ENCODE peak calls at places on chromosomes 7 and 10, in five cellular contexts. S is Peyer's patch, L is H9, J is ovary, X is choroid plexus epithelial cell. H is an unnamed sample.
A peak's percentile ranks its signal among the peaks of the same experiment; 100 is the strongest.

GRCh38 chr10:78739411-78740053 is 329.2 kb upstream of the ZMIZ1 start:
- DNase-seq in L (no peak), X (no peak), S (no peak), J (no peak), H (no peak)

GRCh38 chr7:73671857-73672445 is 4.3 kb downstream of the VPS37D start:
- DNase-seq in L (no peak), J (no peak), X (no peak), S (no peak), H (no peak)

GRCh38 chr7:116242177-116242576 is 31.8 kb downstream of the TES start:
- DNase-seq in S (no peak), L (no peak), J (no peak), X (no peak), H (no peak)

GRCh38 chr7:31648288-31648687 is 38.7 kb upstream of the PPP1R17 start:
- DNase-seq in J (no peak), X (peak; percentile 1), L (no peak), S (no peak), H (no peak)

GRCh38 chr7:129561677-129562424 is 49.7 kb upstream of the NRF1 start:
- DNase-seq in X (no peak), J (no peak), S (no peak), L (peak; percentile 50), H (no peak)

GRCh38 chr10:123428302-123428701 is 237.9 kb upstream of the GPR26 start:
- DNase-seq in L (no peak), X (no peak), S (no peak), J (no peak), H (no peak)

GRCh38 chr7:132030161-132030568 is 473.7 kb upstream of the PODXL start:
- DNase-seq in L (no peak), J (peak; percentile 83), X (no peak), S (peak; percentile 55), H (no peak)

GRCh38 chr10:76086571-76087260 is 655.3 kb downstream of the LRMDA start:
- DNase-seq in S (peak; percentile 75), X (peak; percentile 85), L (peak; percentile 68), J (peak; percentile 84), H (no peak)

GRCh38 chr10:45418859-45419672 is 45.0 kb downstream of the ALOX5 start:
- DNase-seq in J (peak; percentile 60), X (peak; percentile 33), L (peak; percentile 82), S (peak; percentile 70), H (peak; percentile 62)

GRCh38 chr7:79132844-79133451 is 320.5 kb downstream of the MAGI2 start:
- DNase-seq in S (no peak), L (no peak), J (no peak), X (peak; percentile 4), H (no peak)

GRCh38 chr10:98815039-98815660 is 368.4 kb upstream of the HPS1 start:
- DNase-seq in X (no peak), J (no peak), L (peak; percentile 31), S (no peak), H (no peak)

GRCh38 chr7:71787513-71787912 is 624.6 kb downstream of the CALN1 start:
- DNase-seq in L (no peak), S (no peak), J (no peak), X (peak; percentile 8), H (no peak)

GRCh38 chr10:78502208-78502943 is 468.7 kb downstream of the RPS24 start:
- DNase-seq in X (peak; percentile 43), J (no peak), L (no peak), S (no peak), H (no peak)

GRCh38 chr7:130365511-130366441 is 14.5 kb upstream of the CPA1 start:
- DNase-seq in S (no peak), J (peak; percentile 92), L (no peak), X (peak; percentile 51), H (no peak)

GRCh38 chr7:137342340-137342739 is 1.2 kb downstream of the PTN start:
- DNase-seq in X (peak; percentile 17), S (no peak), L (no peak), J (no peak), H (no peak)

GRCh38 chr10:16612148-16612742 is 90.6 kb upstream of the C1QL3 start:
- DNase-seq in S (no peak), L (peak; percentile 48), X (peak; percentile 63), J (no peak), H (no peak)

GRCh38 chr10:71767420-71768035 is 5.8 kb downstream of the VSIR start:
- DNase-seq in J (peak; percentile 88), X (peak; percentile 80), S (peak; percentile 85), L (no peak), H (no peak)

GRCh38 chr7:116185956-116186355 is 24.4 kb upstream of the TES start:
- DNase-seq in L (no peak), J (no peak), X (no peak), S (no peak), H (no peak)

GRCh38 chr10:11113156-11113555 is 95.5 kb downstream of the CELF2 start:
- DNase-seq in X (no peak), J (no peak), S (no peak), L (no peak), H (no peak)
- TF ChIP-seq CTCF in X (no peak), J (no peak), S (peak; percentile 52), L (peak; percentile 50), H (no peak)

GRCh38 chr7:82443044-82443800 is at the start of gene CACNA2D1:
- DNase-seq in L (peak; percentile 54), S (peak; percentile 51), J (peak; percentile 72), X (no peak), H (no peak)

GRCh38 chr7:82442492-82443043 is 1.0 kb downstream of the CACNA2D1 start:
- DNase-seq in S (no peak), L (no peak), X (peak; percentile 39), J (no peak), H (no peak)

GRCh38 chr7:82443801-82444219 is 233 bp upstream of the CACNA2D1 start:
- DNase-seq in S (peak; percentile 64), X (peak; percentile 94), J (peak; percentile 87), L (peak; percentile 84), H (no peak)

GRCh38 chr7:82445226-82445625 is 1.6 kb upstream of the CACNA2D1 start:
- DNase-seq in J (no peak), S (no peak), L (no peak), X (no peak), H (no peak)

GRCh38 chr7:82444220-82445049 is 858 bp upstream of the CACNA2D1 start:
- DNase-seq in J (no peak), S (peak; percentile 57), L (peak; percentile 59), X (no peak), H (no peak)
- TF ChIP-seq CTCF in J (no peak), S (no peak), L (peak; percentile 17), X (peak; percentile 4), H (no peak)

DNA sequence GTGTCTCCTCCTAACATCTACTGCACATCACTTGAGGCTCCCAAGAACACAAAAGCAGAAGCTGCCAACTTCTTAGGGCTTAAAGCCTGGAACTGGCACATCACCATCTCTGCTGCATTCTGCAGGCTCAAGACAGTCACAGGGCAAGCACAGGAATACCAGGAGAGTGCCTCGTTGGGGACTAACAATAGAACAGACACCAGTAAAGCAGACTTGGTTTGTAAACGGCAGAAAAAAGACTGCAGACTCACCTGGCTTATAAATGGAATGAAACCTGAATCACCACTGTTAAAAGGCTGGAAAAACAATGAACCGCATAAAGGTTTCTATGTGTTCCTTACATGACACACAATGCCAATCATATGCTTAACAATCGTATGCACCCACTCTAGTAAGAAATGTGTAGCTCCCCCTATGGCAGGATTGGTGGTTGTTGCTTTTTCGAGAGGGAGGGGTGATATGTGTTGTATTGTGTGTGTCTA is 12.8 kb downstream of the RHEB start:
- DNase-seq in S (no peak), X (no peak), L (no peak), J (no peak), H (no peak)
- TF ChIP-seq CTCF in S (no peak), X (peak; percentile 17), L (peak; percentile 54), J (no peak), H (no peak)

GRCh38 chr7:46930336-46930735 is 651.6 kb downstream of the TNS3 start:
- DNase-seq in L (no peak), S (no peak), J (no peak), X (peak; percentile 97), H (no peak)

GRCh38 chr7:46932266-46932655 is 649.6 kb downstream of the TNS3 start:
- DNase-seq in L (no peak), X (peak; percentile 15), J (no peak), S (no peak), H (no peak)

GRCh38 chr7:46933596-46933995 is 648.3 kb downstream of the TNS3 start:
- DNase-seq in S (no peak), L (no peak), J (no peak), X (peak; percentile 81), H (no peak)

GRCh38 chr7:46934198-46934825 is 647.6 kb downstream of the TNS3 start:
- DNase-seq in J (no peak), X (peak; percentile 68), L (no peak), S (no peak), H (no peak)

DNA sequence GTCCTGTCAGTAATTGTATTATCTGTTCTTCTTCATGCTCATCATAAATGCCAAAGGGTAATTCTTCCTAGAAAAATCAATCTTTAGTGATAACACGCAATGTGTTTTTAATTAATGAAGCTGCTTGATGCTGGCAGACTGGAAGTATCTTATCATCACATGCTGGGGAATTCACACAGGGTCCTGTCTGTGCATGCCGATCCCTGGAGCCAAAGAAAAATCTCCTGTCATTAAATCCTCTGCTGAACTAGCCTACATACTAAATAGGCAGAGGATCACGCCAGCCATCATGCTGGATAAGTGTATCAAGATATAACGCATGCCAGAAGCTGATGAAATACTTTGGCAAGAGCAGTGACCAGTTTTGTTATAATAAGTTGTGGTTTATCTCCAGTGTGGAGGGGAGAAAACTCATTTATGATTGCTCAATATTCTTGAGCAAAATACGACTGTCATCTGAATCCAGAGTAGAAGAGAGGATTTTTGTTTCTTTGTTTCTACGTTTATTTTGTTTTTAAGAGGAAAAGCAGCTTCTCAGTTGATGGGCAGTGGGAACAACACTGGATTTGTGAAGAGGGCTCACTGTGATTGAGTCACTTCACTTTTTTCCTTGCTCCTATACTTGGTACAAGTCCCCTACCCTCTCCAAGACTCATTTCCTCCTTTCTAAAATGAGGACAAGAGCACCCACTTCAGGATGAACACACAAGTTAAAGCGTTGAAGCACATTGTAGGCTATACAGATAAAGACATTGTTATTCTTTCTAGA is 649.1 kb downstream of the TNS3 start:
- DNase-seq in J (no peak), S (no peak), X (peak; percentile 97), L (no peak), H (no peak)
- TF ChIP-seq CTCF in J (no peak), S (no peak), X (peak; percentile 49), L (no peak), H (no peak)

GRCh38 chr7:100101016-100101862 is at the start of the genes AP4M1 and MCM7:
- DNase-seq in X (peak; percentile 99), J (peak; percentile 98), L (peak; percentile 99), S (peak; percentile 99), H (peak; percentile 92)

GRCh38 chr7:100102950-100103840 is 1.8 kb downstream of the AP4M1 start:
- DNase-seq in S (no peak), X (peak; percentile 95), L (no peak), J (no peak), H (no peak)

GRCh38 chr7:100099452-100099851 is 1.7 kb downstream of the MCM7 start:
- DNase-seq in X (no peak), L (no peak), J (no peak), S (no peak), H (no peak)

GRCh38 chr7:100098913-100099312 is 2.3 kb downstream of the MCM7 start:
- DNase-seq in X (no peak), S (no peak), L (no peak), J (no peak), H (no peak)

GRCh38 chr7:100100420-100101015 is 679 bp downstream of the MCM7 start:
- DNase-seq in L (peak; percentile 92), X (peak; percentile 99), J (peak; percentile 98), S (peak; percentile 96), H (peak; percentile 91)
- TF ChIP-seq CTCF in L (no peak), X (no peak), J (no peak), S (peak; percentile 25), H (no peak)

GRCh38 chr7:150993511-150993910 is 2.7 kb downstream of the NOS3 start:
- DNase-seq in J (no peak), S (no peak), L (peak; percentile 80), X (no peak), H (no peak)
- TF ChIP-seq CTCF in J (no peak), S (no peak), L (no peak), X (no peak), H (no peak)

H was measured in activated B cell treated with CpG ODN at 0.5 μM for 24 hours.